ENCODE peak calls at places on chromosomes 4 and X, in eight cellular contexts. One of them, this sample, is unnamed.

GRCh38 chr4:55612341-55612740 is 20.3 kb upstream of the PDCL2 start:
- DNase-seq in naive B cell: no peak
- DNase-seq in hepatocyte: no peak
- DNase-seq in right atrium auricular region: no peak
- DNase-seq in right lobe of liver: no peak
- DNase-seq in KBM-7: no peak
- DNase-seq in stomach: no peak
- DNase-seq in RCC 7860: no peak
- DNase-seq in this sample: no peak

GRCh38 chr4:23958749-23959148 is 68.9 kb upstream of the PPARGC1A start:
- DNase-seq in naive B cell: no peak
- DNase-seq in right atrium auricular region: no peak
- DNase-seq in RCC 7860: no peak
- DNase-seq in hepatocyte: no peak
- DNase-seq in stomach: no peak
- DNase-seq in KBM-7: no peak
- DNase-seq in right lobe of liver: no peak
- DNase-seq in this sample: no peak

GRCh38 chr4:154160925-154161324 is 330.7 kb downstream of the DCHS2 start:
- DNase-seq in KBM-7: no peak
- DNase-seq in naive B cell: no peak
- DNase-seq in right lobe of liver: no peak
- DNase-seq in stomach: no peak
- DNase-seq in RCC 7860: no peak
- DNase-seq in right atrium auricular region: no peak
- DNase-seq in hepatocyte: no peak
- DNase-seq in this sample: no peak

GRCh38 chrX:110418220-110418856 is 59.7 kb downstream of the RTL9 start:
- DNase-seq in RCC 7860: no peak
- DNase-seq in naive B cell: no peak
- DNase-seq in hepatocyte: peak
- DNase-seq in right atrium auricular region: no peak
- DNase-seq in right lobe of liver: no peak
- DNase-seq in KBM-7: peak
- DNase-seq in stomach: peak
- DNase-seq in this sample: no peak

GRCh38 chr4:139606600-139607301 is 50.7 kb upstream of the SETD7 start:
- DNase-seq in stomach: no peak
- DNase-seq in KBM-7: peak
- DNase-seq in naive B cell: no peak
- DNase-seq in hepatocyte: no peak
- DNase-seq in right lobe of liver: no peak
- DNase-seq in RCC 7860: no peak
- DNase-seq in right atrium auricular region: no peak
- DNase-seq in this sample: no peak

GRCh38 chr4:54296548-54297203 is 67.6 kb downstream of the PDGFRA start:
- DNase-seq in right atrium auricular region: no peak
- DNase-seq in right lobe of liver: no peak
- DNase-seq in naive B cell: no peak
- DNase-seq in RCC 7860: no peak
- DNase-seq in stomach: no peak
- DNase-seq in KBM-7: no peak
- DNase-seq in hepatocyte: no peak
- DNase-seq in this sample: no peak

GRCh38 chr4:127505203-127505602 is 127.6 kb upstream of the INTU start:
- DNase-seq in right atrium auricular region: no peak
- DNase-seq in naive B cell: no peak
- DNase-seq in RCC 7860: no peak
- DNase-seq in right lobe of liver: no peak
- DNase-seq in hepatocyte: peak
- DNase-seq in stomach: peak
- DNase-seq in KBM-7: no peak
- DNase-seq in this sample: peak

GRCh38 chr4:153233761-153234371 is 29.6 kb downstream of the TRIM2 start:
- DNase-seq in RCC 7860: peak
- DNase-seq in right atrium auricular region: no peak
- DNase-seq in naive B cell: no peak
- DNase-seq in hepatocyte: peak
- DNase-seq in right lobe of liver: peak
- DNase-seq in KBM-7: peak
- DNase-seq in stomach: peak
- DNase-seq in this sample: peak

GRCh38 chr4:54400802-54401201 is 171.7 kb downstream of the PDGFRA start:
- DNase-seq in hepatocyte: peak
- DNase-seq in KBM-7: no peak
- DNase-seq in naive B cell: no peak
- DNase-seq in RCC 7860: peak
- DNase-seq in right atrium auricular region: no peak
- DNase-seq in right lobe of liver: no peak
- DNase-seq in stomach: no peak
- DNase-seq in this sample: peak

GRCh38 chrX:63350551-63350950 is 581 bp downstream of the SPIN4 start:
- DNase-seq in RCC 7860: no peak
- DNase-seq in right atrium auricular region: no peak
- DNase-seq in right lobe of liver: no peak
- DNase-seq in stomach: no peak
- DNase-seq in naive B cell: peak
- DNase-seq in hepatocyte: peak
- DNase-seq in KBM-7: peak
- DNase-seq in this sample: no peak

GRCh38 chrX:69229436-69229835 is 64.2 kb upstream of the PJA1 start:
- DNase-seq in naive B cell: no peak
- DNase-seq in RCC 7860: peak
- DNase-seq in hepatocyte: no peak
- DNase-seq in right lobe of liver: no peak
- DNase-seq in right atrium auricular region: no peak
- DNase-seq in KBM-7: no peak
- DNase-seq in stomach: no peak
- DNase-seq in this sample: no peak

GRCh38 chrX:46228389-46228788 is 316.8 kb downstream of the ZNF674 start:
- DNase-seq in right atrium auricular region: no peak
- DNase-seq in right lobe of liver: no peak
- DNase-seq in stomach: no peak
- DNase-seq in hepatocyte: no peak
- DNase-seq in naive B cell: no peak
- DNase-seq in KBM-7: no peak
- DNase-seq in RCC 7860: no peak
- DNase-seq in this sample: no peak

GRCh38 chrX:150508461-150509367 is 59.7 kb upstream of the MTM1 start:
- DNase-seq in stomach: peak
- DNase-seq in right atrium auricular region: peak
- DNase-seq in right lobe of liver: peak
- DNase-seq in hepatocyte: no peak
- DNase-seq in naive B cell: no peak
- DNase-seq in RCC 7860: no peak
- DNase-seq in KBM-7: no peak
- DNase-seq in this sample: peak

GRCh38 chr4:2954358-2955185 is 8.6 kb downstream of the NOP14 start:
- DNase-seq in KBM-7: no peak
- DNase-seq in RCC 7860: no peak
- DNase-seq in naive B cell: no peak
- DNase-seq in hepatocyte: no peak
- DNase-seq in right atrium auricular region: no peak
- DNase-seq in right lobe of liver: no peak
- DNase-seq in stomach: no peak
- DNase-seq in this sample: no peak

GRCh38 chrX:118614150-118614549 is 113.3 kb upstream of the IL13RA1 start:
- DNase-seq in RCC 7860: no peak
- DNase-seq in right lobe of liver: no peak
- DNase-seq in naive B cell: no peak
- DNase-seq in hepatocyte: no peak
- DNase-seq in KBM-7: peak
- DNase-seq in stomach: no peak
- DNase-seq in right atrium auricular region: no peak
- DNase-seq in this sample: no peak

GRCh38 chrX:15674514-15674898 is 9.9 kb upstream of the CLTRN start:
- DNase-seq in right atrium auricular region: peak
- DNase-seq in right lobe of liver: peak
- DNase-seq in hepatocyte: peak
- DNase-seq in stomach: peak
- DNase-seq in RCC 7860: peak
- DNase-seq in KBM-7: peak
- DNase-seq in naive B cell: no peak
- DNase-seq in this sample: peak

GRCh38 chr4:123746981-123747380 is 350.4 kb downstream of the SPRY1 start:
- DNase-seq in KBM-7: peak
- DNase-seq in right atrium auricular region: no peak
- DNase-seq in RCC 7860: no peak
- DNase-seq in hepatocyte: no peak
- DNase-seq in right lobe of liver: no peak
- DNase-seq in naive B cell: no peak
- DNase-seq in stomach: no peak
- DNase-seq in this sample: no peak

GRCh38 chrX:13069771-13070410 is 25.5 kb upstream of the FAM9C start:
- DNase-seq in stomach: no peak
- DNase-seq in KBM-7: no peak
- DNase-seq in hepatocyte: no peak
- DNase-seq in right atrium auricular region: no peak
- DNase-seq in right lobe of liver: no peak
- DNase-seq in naive B cell: no peak
- DNase-seq in RCC 7860: no peak
- DNase-seq in this sample: no peak

GRCh38 chr4:1922826-1923225 is 51.6 kb downstream of the NSD2 start:
- DNase-seq in stomach: no peak
- DNase-seq in naive B cell: no peak
- DNase-seq in RCC 7860: no peak
- DNase-seq in KBM-7: no peak
- DNase-seq in right atrium auricular region: no peak
- DNase-seq in hepatocyte: no peak
- DNase-seq in right lobe of liver: no peak
- DNase-seq in this sample: no peak

GRCh38 chr4:43357252-43357974 is 464.9 kb downstream of the GRXCR1 start:
- DNase-seq in right lobe of liver: no peak
- DNase-seq in KBM-7: no peak
- DNase-seq in right atrium auricular region: no peak
- DNase-seq in hepatocyte: no peak
- DNase-seq in naive B cell: no peak
- DNase-seq in stomach: no peak
- DNase-seq in RCC 7860: no peak
- DNase-seq in this sample: no peak

GRCh38 chr4:88614058-88614457 is 21.8 kb downstream of the HERC3 start:
- DNase-seq in stomach: no peak
- DNase-seq in hepatocyte: no peak
- DNase-seq in naive B cell: no peak
- DNase-seq in RCC 7860: no peak
- DNase-seq in right atrium auricular region: no peak
- DNase-seq in KBM-7: no peak
- DNase-seq in right lobe of liver: no peak
- DNase-seq in this sample: no peak

GRCh38 chrX:3221643-3222042 is 124.8 kb downstream of the MXRA5 start:
- DNase-seq in KBM-7: no peak
- DNase-seq in stomach: no peak
- DNase-seq in RCC 7860: no peak
- DNase-seq in right lobe of liver: no peak
- DNase-seq in right atrium auricular region: no peak
- DNase-seq in hepatocyte: no peak
- DNase-seq in naive B cell: no peak
- DNase-seq in this sample: no peak

GRCh38 chr4:177185151-177185550 is 124.5 kb upstream of the NEIL3 start:
- DNase-seq in RCC 7860: no peak
- DNase-seq in hepatocyte: no peak
- DNase-seq in KBM-7: no peak
- DNase-seq in right lobe of liver: no peak
- DNase-seq in right atrium auricular region: no peak
- DNase-seq in stomach: no peak
- DNase-seq in naive B cell: no peak
- DNase-seq in this sample: no peak

This sample was measured in AG09319.